ENCODE peak calls at places on chromosome 20, in five cellular contexts. J, W, T, X and Y are unnamed samples.

GRCh38 chr20:62985089-62985778 is 21.5 kb downstream of the BHLHE23 start:
- DNase-seq in W (no peak), T (no peak), J (peak; percentile 45), X (no peak), Y (no peak)

GRCh38 chr20:43799150-43799711 is 72.4 kb upstream of the GTSF1L start:
- DNase-seq in J (no peak), W (no peak), X (no peak), T (no peak), Y (no peak)

GRCh38 chr20:48283470-48284110 is 498.3 kb upstream of the SULF2 start:
- DNase-seq in J (peak; percentile 42), T (peak; percentile 51), X (peak; percentile 84), W (no peak), Y (no peak)

GRCh38 chr20:62984666-62985065 is 22.1 kb downstream of the BHLHE23 start:
- DNase-seq in T (no peak), W (no peak), J (no peak), X (no peak), Y (no peak)

GRCh38 chr20:47256665-47257236 is 99.7 kb downstream of the ZMYND8 start:
- DNase-seq in J (no peak), W (no peak), T (no peak), X (no peak), Y (no peak)

GRCh38 chr20:50096237-50096636 is 16.7 kb downstream of the UBE2V1 start:
- DNase-seq in J (no peak), W (no peak), T (no peak), X (no peak), Y (no peak)

GRCh38 chr20:42686057-42686456 is 503.6 kb downstream of the PTPRT start:
- DNase-seq in J (no peak), T (no peak), W (no peak), X (no peak), Y (no peak)

GRCh38 chr20:57047281-57048026 is 219.0 kb downstream of the BMP7 start:
- DNase-seq in W (no peak), X (peak; percentile 2), J (no peak), T (no peak), Y (no peak)

GRCh38 chr20:23047001-23047737 is 2.3 kb downstream of the THBD start:
- DNase-seq in W (no peak), X (no peak), J (no peak), T (no peak), Y (no peak)

GRCh38 chr20:47099749-47100515 is 205.3 kb downstream of the EYA2 start:
- DNase-seq in J (peak; percentile 38), T (no peak), X (peak; percentile 71), W (no peak), Y (no peak)

GRCh38 chr20:4318891-4319290 is 303.5 kb upstream of the RNF24 start:
- DNase-seq in T (no peak), J (no peak), W (no peak), X (no peak), Y (no peak)

GRCh38 chr20:25336561-25337422 is 53.8 kb downstream of the ABHD12 start:
- DNase-seq in W (no peak), X (no peak), T (no peak), J (no peak), Y (no peak)

GRCh38 chr20:25580711-25581110 is 4.6 kb downstream of the NINL start:
- DNase-seq in T (peak; percentile 53), X (no peak), J (no peak), W (no peak), Y (no peak)

GRCh38 chr20:46027245-46027853 is 1.7 kb upstream of the SLC12A5 start:
- DNase-seq in W (peak; percentile 63), T (no peak), X (no peak), J (no peak), Y (no peak)

GRCh38 chr20:1130058-1130694 is 11.8 kb downstream of the PSMF1 start:
- DNase-seq in X (no peak), J (no peak), W (no peak), T (no peak), Y (no peak)

GRCh38 chr20:57287007-57287810 is 20.8 kb upstream of the BMP7 start:
- DNase-seq in X (no peak), J (no peak), W (no peak), T (no peak), Y (no peak)

GRCh38 chr20:6075428-6076219 is 21.8 kb upstream of the LRRN4 start:
- DNase-seq in T (no peak), J (peak; percentile 43), X (no peak), W (no peak), Y (no peak)

GRCh38 chr20:31721408-31722332 is 998 bp downstream of the BCL2L1 start:
- DNase-seq in X (peak; percentile 75), J (peak; percentile 41), W (no peak), T (peak; percentile 53), Y (no peak)

GRCh38 chr20:63151554-63152321 is 64.2 kb downstream of the YTHDF1 start:
- DNase-seq in X (no peak), T (peak; percentile 35), W (no peak), J (no peak), Y (no peak)

GRCh38 chr20:63285636-63286615 is 7.1 kb upstream of the COL20A1 start:
- DNase-seq in W (no peak), J (no peak), T (no peak), X (no peak), Y (no peak)

GRCh38 chr20:12847862-12848261 is 160.9 kb upstream of the SPTLC3 start:
- DNase-seq in W (no peak), J (no peak), T (no peak), X (no peak), Y (no peak)

GRCh38 chr20:8414611-8415274 is 282.7 kb downstream of the PLCB1 start:
- DNase-seq in W (no peak), X (no peak), J (no peak), T (no peak), Y (no peak)

GRCh38 chr20:46152824-46153586 is 34.9 kb downstream of the CD40 start:
- DNase-seq in X (no peak), W (no peak), J (no peak), T (no peak), Y (no peak)

GRCh38 chr20:5657190-5657872 is 92.9 kb upstream of the SHLD1 start:
- DNase-seq in T (peak; percentile 52), W (no peak), J (peak; percentile 20), X (no peak), Y (no peak)

GRCh38 chr20:14384411-14384810 is 47.0 kb upstream of the FLRT3 start:
- DNase-seq in J (no peak), T (no peak), W (no peak), X (no peak), Y (no peak)

GRCh38 chr20:51884561-51884960 is 82.2 kb upstream of the SALL4 start:
- DNase-seq in J (no peak), T (no peak), X (no peak), W (no peak), Y (no peak)

GRCh38 chr20:22379472-22379871 is 204.9 kb downstream of the FOXA2 start:
- DNase-seq in W (no peak), T (no peak), X (no peak), J (no peak), Y (no peak)

GRCh38 chr20:63520594-63520938 is at the start of gene PPDPF:
- DNase-seq in X (peak; percentile 88), J (peak; percentile 88), W (peak; percentile 100), T (peak; percentile 87), Y (peak; percentile 99)

GRCh38 chr20:20816969-20817368 is 104.5 kb upstream of the RALGAPA2 start:
- DNase-seq in J (no peak), W (no peak), X (no peak), T (no peak), Y (no peak)

GRCh38 chr20:20823469-20823868 is 111.0 kb upstream of the RALGAPA2 start:
- DNase-seq in J (no peak), X (no peak), T (no peak), W (no peak), Y (no peak)

GRCh38 chr20:20821496-20822260 is 109.2 kb upstream of the RALGAPA2 start:
- DNase-seq in J (no peak), T (no peak), X (no peak), W (no peak), Y (no peak)

GRCh38 chr20:20820780-20821495 is 108.5 kb upstream of the RALGAPA2 start:
- DNase-seq in J (no peak), W (no peak), T (no peak), X (no peak), Y (no peak)

GRCh38 chr20:20820104-20820503 is 107.7 kb upstream of the RALGAPA2 start:
- DNase-seq in W (no peak), X (no peak), J (no peak), T (no peak), Y (no peak)
- TF ChIP-seq CTCF in W (peak; percentile 28), X (no peak), J (peak; percentile 61), T (peak; percentile 38), Y (peak; percentile 20)

GRCh38 chr20:58787211-58788067 is 63.3 kb downstream of the GNAS-AS1 start:
- DNase-seq in X (no peak), T (no peak), W (no peak), J (no peak), Y (no peak)
- TF ChIP-seq CTCF in X (no peak), T (no peak), W (no peak), J (no peak), Y (no peak)

GRCh38 chr20:2873010-2873746 is at the start of gene PTPRA:
- DNase-seq in W (peak; percentile 97), X (peak; percentile 94), T (peak; percentile 96), J (peak; percentile 93), Y (peak; percentile 96)
- TF ChIP-seq CTCF in W (no peak), X (no peak), T (no peak), J (no peak), Y (no peak)

DNA sequence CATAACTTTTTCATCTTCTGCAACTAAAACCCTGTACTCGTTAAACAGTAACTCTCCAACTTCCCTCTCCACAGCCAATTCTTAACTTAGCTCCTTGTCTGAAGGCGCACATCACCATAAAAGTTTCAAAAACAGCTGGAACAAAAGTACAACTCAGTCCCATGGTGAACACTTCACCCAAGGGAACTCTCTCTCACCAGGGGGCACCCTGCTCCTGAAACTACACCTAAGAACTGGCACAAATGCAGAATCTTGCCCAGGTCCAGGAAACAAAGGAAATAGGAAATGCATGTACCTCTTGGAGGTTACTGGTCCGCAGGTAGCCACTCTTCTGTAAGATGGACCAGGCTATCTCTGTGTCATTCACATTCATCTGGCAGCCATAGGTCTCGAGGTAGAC is 6.6 kb downstream of the CDK5RAP1 start:
- DNase-seq in W (no peak), X (no peak), J (no peak), T (no peak), Y (no peak)
- TF ChIP-seq CTCF in W (no peak), X (peak; percentile 15), J (peak; percentile 28), T (no peak), Y (peak; percentile 4)

GRCh38 chr20:34703573-34704176 is 469 bp upstream of the TP53INP2 start:
- DNase-seq in T (peak; percentile 52), X (no peak), J (no peak), W (no peak), Y (no peak)
- TF ChIP-seq CTCF in T (no peak), X (no peak), J (peak; percentile 22), W (no peak), Y (no peak)

GRCh38 chr20:38875170-38875993 is 50.8 kb upstream of the FAM83D start:
- DNase-seq in X (no peak), W (peak; percentile 82), J (no peak), T (no peak), Y (peak; percentile 83)
- TF ChIP-seq CTCF in X (no peak), W (no peak), J (no peak), T (no peak), Y (no peak)